ENCODE peak calls at places on chromosomes 6 and 20, in five cellular contexts. One of them, this sample, is unnamed.
A peak's percentile ranks its signal among the peaks of the same experiment; 100 is the strongest.

GRCh38 chr20:63864978-63865640 is at the start of gene TPD52L2:
- DNase-seq in HCT116: peak; percentile 100
- DNase-seq in GM12878: peak; percentile 94
- DNase-seq in breast epithelium: peak; percentile 100
- DNase-seq in prostate gland: peak; percentile 100
- DNase-seq in this sample: peak; percentile 98

GRCh38 chr6:32968093-32968769 is at the start of gene BRD2:
- DNase-seq in HCT116: peak; percentile 93
- DNase-seq in GM12878: peak; percentile 93
- DNase-seq in breast epithelium: peak; percentile 95
- DNase-seq in prostate gland: peak; percentile 93
- DNase-seq in this sample: peak; percentile 99

GRCh38 chr20:17518339-17519052 is 12.7 kb downstream of the BFSP1 start:
- DNase-seq in HCT116: no peak
- DNase-seq in GM12878: no peak
- DNase-seq in breast epithelium: no peak
- DNase-seq in prostate gland: no peak
- DNase-seq in this sample: no peak

GRCh38 chr20:62350098-62350628 is 16.9 kb downstream of the LAMA5 start:
- DNase-seq in HCT116: peak; percentile 87
- DNase-seq in GM12878: no peak
- DNase-seq in breast epithelium: peak; percentile 82
- DNase-seq in prostate gland: peak; percentile 90
- DNase-seq in this sample: no peak

GRCh38 chr20:7540923-7541322 is 399.3 kb downstream of the HAO1 start:
- DNase-seq in HCT116: no peak
- DNase-seq in GM12878: no peak
- DNase-seq in breast epithelium: no peak
- DNase-seq in prostate gland: no peak
- DNase-seq in this sample: no peak

GRCh38 chr6:56278186-56278585 is 30.8 kb upstream of the COL21A1 start:
- DNase-seq in HCT116: no peak
- DNase-seq in GM12878: no peak
- DNase-seq in breast epithelium: no peak
- DNase-seq in prostate gland: no peak
- DNase-seq in this sample: no peak

GRCh38 chr6:114343782-114344144 is 940 bp upstream of the HS3ST5 start:
- DNase-seq in HCT116: no peak
- DNase-seq in GM12878: no peak
- DNase-seq in breast epithelium: no peak
- DNase-seq in prostate gland: no peak
- DNase-seq in this sample: no peak

GRCh38 chr6:17584241-17584803 is 15.8 kb upstream of the FAM8A1 start:
- DNase-seq in HCT116: peak; percentile 66
- DNase-seq in GM12878: no peak
- DNase-seq in breast epithelium: no peak
- DNase-seq in prostate gland: peak; percentile 55
- DNase-seq in this sample: no peak

GRCh38 chr6:31871068-31871659 is 7.6 kb downstream of the SLC44A4 start:
- DNase-seq in HCT116: no peak
- DNase-seq in GM12878: no peak
- DNase-seq in breast epithelium: no peak
- DNase-seq in prostate gland: no peak
- DNase-seq in this sample: no peak

GRCh38 chr6:163944897-163945296 is 530.4 kb downstream of the QKI start:
- DNase-seq in HCT116: no peak
- DNase-seq in GM12878: no peak
- DNase-seq in breast epithelium: no peak
- DNase-seq in prostate gland: no peak
- DNase-seq in this sample: peak; percentile 66

GRCh38 chr6:73667798-73668197 is 14.0 kb upstream of the SLC17A5 start:
- DNase-seq in HCT116: no peak
- DNase-seq in GM12878: no peak
- DNase-seq in breast epithelium: no peak
- DNase-seq in prostate gland: no peak
- DNase-seq in this sample: no peak

GRCh38 chr20:34190262-34190661 is 51.0 kb upstream of the ASIP start:
- DNase-seq in HCT116: no peak
- DNase-seq in GM12878: no peak
- DNase-seq in breast epithelium: no peak
- DNase-seq in prostate gland: no peak
- DNase-seq in this sample: no peak

GRCh38 chr6:151387581-151387980 is 3.8 kb downstream of the ZBTB2 start:
- DNase-seq in HCT116: no peak
- DNase-seq in GM12878: no peak
- DNase-seq in breast epithelium: no peak
- DNase-seq in prostate gland: no peak
- DNase-seq in this sample: no peak
- TF ChIP-seq POLR2A in HCT116: no peak
- TF ChIP-seq POLR2A in GM12878: no peak
- TF ChIP-seq POLR2A in breast epithelium: no peak
- TF ChIP-seq POLR2A in prostate gland: no peak
- TF ChIP-seq POLR2A in this sample: no peak

GRCh38 chr6:126805861-126806260 is 312.6 kb upstream of the RSPO3 start:
- DNase-seq in HCT116: no peak
- DNase-seq in GM12878: no peak
- DNase-seq in breast epithelium: no peak
- DNase-seq in prostate gland: no peak
- DNase-seq in this sample: no peak

GRCh38 chr6:126812651-126813050 is 305.8 kb upstream of the RSPO3 start:
- DNase-seq in HCT116: no peak
- DNase-seq in GM12878: no peak
- DNase-seq in breast epithelium: no peak
- DNase-seq in prostate gland: no peak
- DNase-seq in this sample: no peak

DNA sequence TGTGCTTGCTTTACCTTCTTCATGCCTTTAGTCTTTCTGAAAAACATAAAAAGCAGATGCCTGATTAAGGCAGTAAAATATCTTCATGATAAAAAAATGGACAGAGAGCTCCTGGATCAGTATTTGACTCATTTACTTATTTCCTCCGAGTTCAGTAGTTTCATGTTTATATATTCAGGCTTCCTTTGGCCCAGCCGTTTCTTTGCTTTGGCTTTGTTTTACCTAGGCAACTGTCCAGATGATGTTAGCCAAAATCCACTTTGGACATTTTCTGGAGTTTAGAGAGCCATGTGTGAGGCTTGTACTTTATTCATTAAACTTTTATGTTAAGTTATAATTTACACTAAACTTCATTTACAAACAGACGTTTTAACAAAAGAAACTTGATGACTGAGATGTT is 307.2 kb upstream of the RSPO3 start:
- DNase-seq in HCT116: no peak
- DNase-seq in GM12878: no peak
- DNase-seq in breast epithelium: no peak
- DNase-seq in prostate gland: no peak
- DNase-seq in this sample: no peak
- TF ChIP-seq POLR2AphosphoS5 in HCT116: no peak
- TF ChIP-seq POLR2AphosphoS5 in GM12878: no peak
- TF ChIP-seq POLR2AphosphoS5 in breast epithelium: no peak
- TF ChIP-seq POLR2AphosphoS5 in prostate gland: peak; percentile 14
- TF ChIP-seq POLR2AphosphoS5 in this sample: no peak

DNA sequence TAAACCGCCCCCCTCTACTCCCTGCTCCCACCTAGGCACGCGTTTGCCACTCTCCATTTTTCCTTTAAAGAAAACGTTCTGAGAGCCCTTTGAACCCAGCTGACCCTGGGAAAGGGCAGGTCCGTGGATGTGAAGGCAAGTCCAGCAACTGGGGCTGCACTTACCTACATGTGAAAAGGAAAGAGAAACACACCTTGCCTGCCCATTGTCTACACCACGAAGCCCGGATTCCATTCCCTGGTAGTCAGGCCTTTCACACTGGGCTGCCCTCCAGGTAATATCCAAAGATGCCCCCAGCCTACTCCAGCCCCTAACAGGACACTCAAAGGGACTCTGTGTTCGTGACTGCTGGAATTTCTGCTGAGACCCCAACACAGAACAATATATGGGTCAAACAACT is 94.4 kb downstream of the CD83 start:
- DNase-seq in HCT116: no peak
- DNase-seq in GM12878: no peak
- DNase-seq in breast epithelium: no peak
- DNase-seq in prostate gland: no peak
- DNase-seq in this sample: no peak
- H3K27ac ChIP-seq in HCT116: no peak overlapping the region
- H3K27ac ChIP-seq in GM12878: no peak overlapping the region
- H3K27ac ChIP-seq in breast epithelium: no peak overlapping the region
- H3K27ac ChIP-seq in prostate gland: no peak overlapping the region
- H3K27ac ChIP-seq in this sample: peak overlapping the region; percentile 87

DNA sequence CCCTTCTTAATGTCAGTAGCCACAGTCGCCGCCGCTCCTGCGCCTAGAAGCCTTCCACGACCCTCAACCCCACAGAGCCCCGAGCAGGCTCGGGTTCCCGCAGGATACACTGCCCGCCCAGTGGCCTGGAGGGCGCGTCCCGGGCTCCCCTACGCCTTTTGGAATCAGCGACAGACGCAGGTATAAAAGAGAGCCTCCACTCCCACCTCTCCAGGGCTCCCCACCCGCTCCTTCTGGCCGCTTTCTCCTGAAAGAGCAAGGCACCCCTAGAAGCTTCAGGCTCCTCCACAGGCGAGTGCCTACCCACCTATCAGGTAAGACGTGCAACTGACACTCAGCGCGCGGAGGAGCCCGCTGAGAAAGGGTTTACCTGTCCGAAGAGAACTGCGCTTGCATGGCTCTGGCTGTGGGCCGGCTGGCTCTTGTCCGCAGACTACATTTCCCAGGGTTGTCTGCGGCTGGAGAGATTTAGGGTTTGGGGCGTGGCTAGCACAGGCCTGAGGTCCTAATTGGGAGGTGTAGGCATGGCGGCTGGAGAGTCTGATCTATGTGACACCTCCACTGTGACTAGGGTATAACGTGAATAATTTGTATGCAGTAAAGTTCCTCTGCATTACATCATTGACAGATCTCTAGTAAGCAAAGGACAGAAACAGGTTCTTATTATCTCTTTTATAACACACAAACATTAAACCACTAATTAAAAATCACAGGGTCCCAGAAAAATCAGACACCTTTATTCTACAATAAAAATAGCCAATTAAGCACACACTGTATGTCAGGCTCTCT is 13.5 kb upstream of the ZNF391 start:
- DNase-seq in HCT116: peak; percentile 86
- DNase-seq in GM12878: no peak
- DNase-seq in breast epithelium: peak; percentile 83
- DNase-seq in prostate gland: peak; percentile 83
- DNase-seq in this sample: peak; percentile 93
- TF ChIP-seq POLR2A in HCT116: no peak
- TF ChIP-seq POLR2A in GM12878: no peak
- TF ChIP-seq POLR2A in breast epithelium: no peak
- TF ChIP-seq POLR2A in prostate gland: peak; percentile 50
- TF ChIP-seq POLR2A in this sample: no peak

DNA sequence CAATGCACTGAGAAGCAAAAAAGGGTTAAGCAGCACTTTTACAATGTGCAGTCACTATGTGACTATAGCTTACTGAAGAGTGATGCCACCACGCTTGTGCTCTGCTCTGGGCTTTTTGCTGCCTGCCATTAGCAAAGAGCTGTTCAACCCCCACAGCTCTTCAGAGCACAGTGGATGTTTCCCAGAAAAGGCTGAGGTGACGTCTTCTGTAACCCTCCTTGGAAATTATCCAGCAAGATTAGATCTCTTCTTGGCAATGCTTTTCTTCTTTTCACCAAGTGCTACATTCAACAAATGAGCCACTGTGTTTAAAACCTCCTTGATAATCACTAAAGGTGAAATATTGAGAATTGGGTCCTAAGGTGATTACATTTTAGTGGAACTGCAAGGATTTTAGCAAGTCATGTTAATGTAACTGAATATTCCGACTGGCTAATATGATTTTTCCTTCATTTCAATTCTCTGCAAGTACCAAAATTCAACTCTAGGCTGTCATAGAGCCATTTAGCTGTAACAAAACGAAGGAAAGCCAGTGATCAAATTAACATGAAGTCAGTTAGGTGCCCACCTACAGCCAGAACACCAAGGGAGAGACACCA is 34.9 kb downstream of the ELOVL5 start:
- DNase-seq in HCT116: no peak
- DNase-seq in GM12878: no peak
- DNase-seq in breast epithelium: no peak
- DNase-seq in prostate gland: no peak
- DNase-seq in this sample: no peak
- TF ChIP-seq POLR2AphosphoS5 in HCT116: no peak
- TF ChIP-seq POLR2AphosphoS5 in GM12878: no peak
- TF ChIP-seq POLR2AphosphoS5 in breast epithelium: no peak
- TF ChIP-seq POLR2AphosphoS5 in prostate gland: no peak
- TF ChIP-seq POLR2AphosphoS5 in this sample: no peak

This sample was measured in spleen.